ENCODE peak calls at places on chromosomes 5 and 9, in four cellular contexts. One of them, this sample, is unnamed.

GRCh38 chr9:83304686-83305085 is 233.5 kb downstream of the FRMD3 start:
- DNase-seq in H1: no peak
- DNase-seq in mammary epithelial cell: no peak
- DNase-seq in A549: no peak
- DNase-seq in this sample: no peak

GRCh38 chr5:172437445-172438303 is 16.7 kb downstream of the SH3PXD2B start:
- DNase-seq in A549: no peak
- DNase-seq in H1: no peak
- DNase-seq in mammary epithelial cell: peak; percentile 72
- DNase-seq in this sample: no peak

GRCh38 chr5:171336486-171337206 is 27.6 kb downstream of the TLX3 start:
- DNase-seq in mammary epithelial cell: peak; percentile 54
- DNase-seq in H1: no peak
- DNase-seq in A549: peak; percentile 32
- DNase-seq in this sample: peak; percentile 73

GRCh38 chr9:93540305-93540704 is 36.1 kb upstream of the PHF2 start:
- DNase-seq in mammary epithelial cell: no peak
- DNase-seq in A549: no peak
- DNase-seq in H1: no peak
- DNase-seq in this sample: no peak

GRCh38 chr5:124996023-124996763 is 249.8 kb upstream of the ZNF608 start:
- DNase-seq in mammary epithelial cell: no peak
- DNase-seq in H1: peak; percentile 39
- DNase-seq in A549: no peak
- DNase-seq in this sample: peak; percentile 82

GRCh38 chr5:141846031-141846430 is 32.2 kb downstream of the PCDH1 start:
- DNase-seq in A549: no peak
- DNase-seq in H1: no peak
- DNase-seq in mammary epithelial cell: no peak
- DNase-seq in this sample: peak; percentile 85

GRCh38 chr9:123686131-123686848 is 243.6 kb downstream of the DENND1A start:
- DNase-seq in H1: no peak
- DNase-seq in A549: no peak
- DNase-seq in mammary epithelial cell: peak; percentile 20
- DNase-seq in this sample: no peak

GRCh38 chr5:55625603-55625875 is 86.6 kb downstream of the SLC38A9 start:
- DNase-seq in mammary epithelial cell: no peak
- DNase-seq in A549: no peak
- DNase-seq in H1: no peak
- DNase-seq in this sample: peak; percentile 32

GRCh38 chr9:88754452-88754851 is 219.5 kb downstream of the NXNL2 start:
- DNase-seq in mammary epithelial cell: no peak
- DNase-seq in A549: no peak
- DNase-seq in H1: no peak
- DNase-seq in this sample: no peak

GRCh38 chr9:120925535-120926396 is 830 bp downstream of the TRAF1 start:
- DNase-seq in A549: peak; percentile 69
- DNase-seq in mammary epithelial cell: peak; percentile 93
- DNase-seq in H1: no peak
- DNase-seq in this sample: no peak

GRCh38 chr9:134492281-134492691 is 149.3 kb upstream of the COL5A1 start:
- DNase-seq in mammary epithelial cell: no peak
- DNase-seq in A549: no peak
- DNase-seq in H1: no peak
- DNase-seq in this sample: no peak

GRCh38 chr5:79936644-79937216 is 54.3 kb downstream of the MTX3 start:
- DNase-seq in H1: no peak
- DNase-seq in A549: no peak
- DNase-seq in mammary epithelial cell: peak; percentile 62
- DNase-seq in this sample: no peak

GRCh38 chr9:6484210-6484609 is 71.2 kb downstream of the UHRF2 start:
- DNase-seq in H1: no peak
- DNase-seq in A549: no peak
- DNase-seq in mammary epithelial cell: no peak
- DNase-seq in this sample: peak; percentile 3

GRCh38 chr5:98763001-98763630 is 10.3 kb upstream of the RGMB start:
- DNase-seq in mammary epithelial cell: no peak
- DNase-seq in A549: no peak
- DNase-seq in H1: no peak
- DNase-seq in this sample: peak; percentile 58

GRCh38 chr9:72465602-72466001 is 55.8 kb upstream of the TMC1 start:
- DNase-seq in H1: no peak
- DNase-seq in mammary epithelial cell: no peak
- DNase-seq in A549: no peak
- DNase-seq in this sample: no peak

GRCh38 chr9:109182940-109183798 is 16.1 kb upstream of the FRRS1L start:
- DNase-seq in H1: no peak
- DNase-seq in mammary epithelial cell: peak; percentile 60
- DNase-seq in A549: peak; percentile 68
- DNase-seq in this sample: peak; percentile 58

GRCh38 chr9:134634667-134635230 is 6.9 kb upstream of the COL5A1 start:
- DNase-seq in A549: no peak
- DNase-seq in mammary epithelial cell: no peak
- DNase-seq in H1: no peak
- DNase-seq in this sample: no peak

GRCh38 chr5:39274388-39275085 is 55.2 kb upstream of the FYB1 start:
- DNase-seq in A549: no peak
- DNase-seq in mammary epithelial cell: no peak
- DNase-seq in H1: no peak
- DNase-seq in this sample: no peak

DNA sequence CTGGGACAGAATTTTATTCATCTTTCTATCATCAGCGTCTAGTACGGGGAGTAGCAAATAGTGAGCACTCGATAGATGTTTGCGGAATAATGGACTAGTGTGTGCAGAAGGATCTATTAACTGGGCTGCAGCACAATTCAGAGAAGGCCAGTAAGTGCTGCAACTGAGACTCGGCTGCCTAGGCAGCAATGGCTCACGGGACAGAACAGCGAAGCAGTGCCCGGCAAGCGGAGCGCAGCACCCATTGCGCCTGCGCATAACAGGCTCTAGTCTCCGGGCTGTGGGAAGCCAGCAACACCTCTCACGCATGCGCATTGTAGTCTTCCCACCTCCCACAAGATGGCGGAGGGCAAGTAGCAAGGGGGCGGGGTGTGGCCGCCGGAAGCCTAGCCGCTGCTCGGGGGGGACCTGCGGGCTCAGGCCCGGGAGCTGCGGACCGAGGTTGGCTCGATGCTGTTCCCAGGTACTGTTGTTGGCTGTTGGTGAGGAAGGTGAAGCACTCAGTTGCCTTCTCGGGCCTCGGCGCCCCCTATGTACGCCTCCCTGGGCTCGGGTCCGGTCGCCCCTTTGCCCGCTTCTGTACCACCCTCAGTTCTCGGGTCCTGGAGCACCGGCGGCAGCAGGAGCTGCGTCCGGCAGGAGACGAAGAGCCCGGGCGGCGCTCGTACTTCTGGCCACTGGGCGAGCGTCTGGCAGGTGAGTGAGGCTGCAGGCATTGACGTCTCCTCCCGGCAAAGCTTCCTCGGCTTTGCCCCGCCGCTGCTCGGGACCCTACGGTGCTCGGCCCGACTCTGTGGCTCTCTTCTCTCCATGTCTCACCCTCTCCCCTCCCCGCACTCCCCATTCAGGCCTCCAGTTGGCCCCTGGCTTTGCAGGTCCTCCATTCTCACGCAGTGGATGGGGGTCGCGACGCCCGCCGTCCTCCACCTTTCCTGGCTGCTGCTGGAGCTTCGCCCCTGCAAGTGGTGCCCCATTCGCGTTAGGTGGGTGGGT is 30.2 kb upstream of the APC start:
- DNase-seq in mammary epithelial cell: peak; percentile 95
- DNase-seq in H1: peak; percentile 97
- DNase-seq in A549: peak; percentile 99
- DNase-seq in this sample: peak; percentile 99
- H3K4me1 ChIP-seq in mammary epithelial cell: peaks cover 10% of the 10 kb centered on the region
- H3K4me1 ChIP-seq in H1: no peaks in the 10 kb centered on the region
- H3K4me1 ChIP-seq in A549: peaks cover 17% of the 10 kb centered on the region
- H3K4me1 ChIP-seq in this sample: peaks cover 11% of the 10 kb centered on the region

GRCh38 chr9:79880626-79881025 is 308.9 kb downstream of the TLE4 start:
- DNase-seq in mammary epithelial cell: no peak
- DNase-seq in A549: no peak
- DNase-seq in H1: no peak
- DNase-seq in this sample: no peak
- H3K4me2 ChIP-seq in mammary epithelial cell: no peak overlapping the region
- H3K4me2 ChIP-seq in A549: no peak overlapping the region
- H3K4me2 ChIP-seq in H1: no peak overlapping the region
- H3K4me2 ChIP-seq in this sample: no peak overlapping the region

GRCh38 chr9:33148367-33149019 is 18.6 kb downstream of the B4GALT1 start:
- DNase-seq in A549: no peak
- DNase-seq in H1: no peak
- DNase-seq in mammary epithelial cell: no peak
- DNase-seq in this sample: no peak

GRCh38 chr9:33142531-33142930 is 24.6 kb downstream of the B4GALT1 start:
- DNase-seq in A549: no peak
- DNase-seq in mammary epithelial cell: no peak
- DNase-seq in H1: no peak
- DNase-seq in this sample: no peak

GRCh38 chr9:33143241-33143642 is 23.9 kb downstream of the B4GALT1 start:
- DNase-seq in A549: no peak
- DNase-seq in mammary epithelial cell: no peak
- DNase-seq in H1: no peak
- DNase-seq in this sample: no peak

GRCh38 chr9:33147770-33148169 is 19.4 kb downstream of the B4GALT1 start:
- DNase-seq in mammary epithelial cell: no peak
- DNase-seq in A549: no peak
- DNase-seq in H1: no peak
- DNase-seq in this sample: no peak

GRCh38 chr9:33146298-33146697 is 20.8 kb downstream of the B4GALT1 start:
- DNase-seq in H1: no peak
- DNase-seq in mammary epithelial cell: no peak
- DNase-seq in A549: no peak
- DNase-seq in this sample: no peak
- H3K4me1 ChIP-seq in H1: no peaks in the 10 kb centered on the region
- H3K4me1 ChIP-seq in mammary epithelial cell: peaks cover 16% of the 10 kb centered on the region
- H3K4me1 ChIP-seq in A549: peaks cover 98% of the 10 kb centered on the region
- H3K4me1 ChIP-seq in this sample: no peaks in the 10 kb centered on the region

DNA sequence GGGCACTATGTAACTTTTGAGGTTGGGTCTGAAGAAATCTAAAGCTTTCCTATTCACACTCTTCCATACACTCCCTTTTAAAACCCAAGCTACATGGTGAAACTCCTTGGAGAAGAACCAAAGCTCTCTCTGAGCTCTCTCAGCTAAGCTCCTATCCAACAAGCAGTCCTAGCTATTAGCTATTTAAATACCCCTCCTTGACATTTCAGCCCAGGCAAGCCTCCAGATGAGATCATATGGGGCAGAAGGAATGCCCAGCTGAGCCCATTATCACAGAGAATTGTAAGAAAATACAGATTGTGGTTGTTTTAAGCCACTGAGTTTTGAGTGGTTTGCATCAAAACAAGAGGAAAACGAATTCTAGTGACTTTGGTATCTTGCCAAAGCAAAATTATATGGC is 15.2 kb downstream of the HSPB3 start:
- DNase-seq in mammary epithelial cell: no peak
- DNase-seq in A549: no peak
- DNase-seq in H1: no peak
- DNase-seq in this sample: no peak
- H3K4me2 ChIP-seq in mammary epithelial cell: no peak overlapping the region
- H3K4me2 ChIP-seq in A549: peak overlapping the region; percentile 49
- H3K4me2 ChIP-seq in H1: no peak overlapping the region
- H3K4me2 ChIP-seq in this sample: no peak overlapping the region

GRCh38 chr5:176533390-176533789 is 3.8 kb downstream of the RNF44 start:
- DNase-seq in H1: no peak
- DNase-seq in A549: no peak
- DNase-seq in mammary epithelial cell: no peak
- DNase-seq in this sample: no peak
- H3K4me1 ChIP-seq in H1: peaks cover 16% of the 10 kb centered on the region
- H3K4me1 ChIP-seq in A549: peaks cover 44% of the 10 kb centered on the region
- H3K4me1 ChIP-seq in mammary epithelial cell: peaks cover 50% of the 10 kb centered on the region
- H3K4me1 ChIP-seq in this sample: peaks cover 13% of the 10 kb centered on the region

This sample was measured in neural progenitor cell.